ENCODE peak calls at places on chromosome 4, in six cellular contexts. X is activated T-helper 2 cell treated with anti-CD3 and anti-CD28 coated beads, Interferon-gamma antibody, Interleukin-2, Interleukin-4, amounts not matched to agents 10 μg/mL and 5 μg/mL and 100 μg/mL, durations not matched to agents 14 hours and 24 hours and 36 hours; V is iPS DF 19.7; Y is lung microvascular endothelial cell; H is Ammon's horn; Q is HuH-7. I is an unnamed sample.

GRCh38 chr4:179307297-179308136 is 1865.3 kb upstream of the AGA start:
- DNase-seq in Y (peak), H (no peak), X (no peak), Q (peak), V (peak), I (peak)

GRCh38 chr4:177190995-177191568 is 118.6 kb upstream of the NEIL3 start:
- DNase-seq in V (no peak), X (no peak), Y (no peak), Q (peak), H (no peak), I (no peak)

GRCh38 chr4:41172772-41173171 is 41.6 kb downstream of the APBB2 start:
- DNase-seq in X (no peak), Y (no peak), Q (no peak), V (no peak), H (no peak), I (no peak)

GRCh38 chr4:153501578-153501977 is 35.4 kb downstream of the TMEM131L start:
- DNase-seq in V (no peak), Y (no peak), Q (no peak), H (no peak), X (no peak), I (no peak)

GRCh38 chr4:110515676-110516075 is 39.7 kb downstream of the ENPEP start:
- DNase-seq in Q (no peak), X (no peak), V (no peak), Y (peak), H (no peak), I (no peak)

GRCh38 chr4:107630185-107630705 is 89.8 kb downstream of the PAPSS1 start:
- DNase-seq in Q (no peak), H (no peak), Y (no peak), V (no peak), X (no peak), I (no peak)

GRCh38 chr4:38314663-38315062 is 349.3 kb upstream of the KLF3 start:
- DNase-seq in H (no peak), Q (no peak), Y (no peak), X (no peak), V (no peak), I (no peak)

GRCh38 chr4:143410015-143410414 is 73.3 kb downstream of the GAB1 start:
- DNase-seq in H (no peak), Q (no peak), Y (no peak), X (no peak), V (no peak), I (no peak)

GRCh38 chr4:150006197-150006596 is 72.0 kb upstream of the DCLK2 start:
- DNase-seq in H (no peak), Y (no peak), Q (no peak), X (no peak), V (no peak), I (no peak)

GRCh38 chr4:105661028-105661427 is 47.5 kb downstream of the INTS12 start:
- DNase-seq in Y (no peak), Q (no peak), X (no peak), H (no peak), V (no peak), I (no peak)

GRCh38 chr4:85932371-85933305 is 427.2 kb downstream of the MAPK10 start:
- DNase-seq in Q (no peak), H (no peak), X (no peak), V (no peak), Y (peak), I (no peak)

GRCh38 chr4:83082777-83083176 is 31.8 kb downstream of the PLAC8 start:
- DNase-seq in Q (no peak), H (no peak), V (no peak), Y (peak), X (no peak), I (no peak)

GRCh38 chr4:77184961-77185360 is 28.0 kb downstream of the CCNG2 start:
- DNase-seq in Q (no peak), X (no peak), Y (no peak), H (no peak), V (no peak), I (no peak)

GRCh38 chr4:167587361-167587760 is 353.1 kb upstream of the SPOCK3 start:
- DNase-seq in Y (no peak), Q (no peak), X (no peak), H (no peak), V (no peak), I (no peak)

GRCh38 chr4:32499176-32499575 is 1779.0 kb downstream of the PCDH7 start:
- DNase-seq in Q (no peak), Y (no peak), X (no peak), H (no peak), V (no peak), I (no peak)

GRCh38 chr4:102554988-102555387 is 53.8 kb downstream of the NFKB1 start:
- DNase-seq in X (no peak), Y (no peak), Q (no peak), V (no peak), H (no peak), I (no peak)

GRCh38 chr4:110480741-110481271 is 4.9 kb downstream of the ENPEP start:
- DNase-seq in V (no peak), X (no peak), Q (no peak), Y (no peak), H (no peak), I (no peak)